ENCODE peak calls at places on chromosomes 6 and 20, in ten cellular contexts. M, U, J, A, K, R, N, P, C and S are unnamed samples.

GRCh38 chr6:37570801-37571200 is 71.1 kb upstream of the CCDC167 start:
- DNase-seq in M (no peak), U (no peak), J (no peak), A (no peak), K (no peak), R (no peak), N (no peak), P (no peak), C (no peak), S (no peak)

GRCh38 chr20:20614391-20614790 is 98.1 kb downstream of the RALGAPA2 start:
- DNase-seq in M (no peak), U (no peak), J (no peak), A (no peak), K (no peak), R (no peak), N (no peak), P (no peak), C (no peak), S (no peak)

GRCh38 chr6:111673086-111673485 is 67.4 kb upstream of the TRAF3IP2 start:
- DNase-seq in M (no peak), U (no peak), J (no peak), A (no peak), K (no peak), R (no peak), N (no peak), P (no peak), C (no peak), S (no peak)

GRCh38 chr6:4606016-4606415 is 170.2 kb upstream of the CDYL start:
- DNase-seq in M (no peak), U (no peak), J (no peak), A (no peak), K (no peak), R (no peak), N (no peak), P (no peak), C (no peak), S (no peak)

GRCh38 chr20:17443326-17443858 is 87.8 kb downstream of the BFSP1 start:
- DNase-seq in M (no peak), U (no peak), J (no peak), A (no peak), K (no peak), R (no peak), N (no peak), P (no peak), C (no peak), S (no peak)

GRCh38 chr20:58081842-58082241 is 146.6 kb downstream of the ANKRD60 start:
- DNase-seq in M (no peak), U (no peak), J (peak), A (no peak), K (no peak), R (no peak), N (no peak), P (peak), C (no peak), S (no peak)

GRCh38 chr6:158923801-158924498 is 76.1 kb downstream of the RSPH3 start:
- DNase-seq in M (no peak), U (no peak), J (peak), A (no peak), K (no peak), R (no peak), N (no peak), P (no peak), C (no peak), S (no peak)

GRCh38 chr6:37699138-37699766 is 1.6 kb upstream of the MDGA1 start:
- DNase-seq in M (peak), U (peak), J (no peak), A (peak), K (no peak), R (no peak), N (no peak), P (no peak), C (no peak), S (no peak)

GRCh38 chr6:63537126-63537958 is 34.9 kb upstream of the LOC128125822 start:
- DNase-seq in M (no peak), U (no peak), J (no peak), A (no peak), K (no peak), R (peak), N (no peak), P (no peak), C (no peak), S (no peak)

GRCh38 chr6:74598473-74599393 is 607.1 kb downstream of the COL12A1 start:
- DNase-seq in M (no peak), U (no peak), J (peak), A (no peak), K (no peak), R (peak), N (no peak), P (no peak), C (no peak), S (no peak)

GRCh38 chr6:1604347-1604990 is 5.2 kb upstream of the FOXC1 start:
- DNase-seq in M (peak), U (peak), J (peak), A (no peak), K (peak), R (no peak), N (peak), P (no peak), C (peak), S (peak)

GRCh38 chr6:99334526-99335127 is 14.8 kb downstream of the FAXC start:
- DNase-seq in M (no peak), U (peak), J (peak), A (peak), K (no peak), R (no peak), N (no peak), P (peak), C (no peak), S (peak)

GRCh38 chr6:105428342-105428957 is 25.6 kb upstream of the PREP start:
- DNase-seq in M (no peak), U (no peak), J (peak), A (no peak), K (no peak), R (no peak), N (no peak), P (peak), C (no peak), S (no peak)

GRCh38 chr6:90537723-90538407 is 49.0 kb downstream of the MAP3K7 start:
- DNase-seq in M (no peak), U (peak), J (peak), A (no peak), K (no peak), R (no peak), N (no peak), P (no peak), C (no peak), S (peak)

GRCh38 chr20:35731862-35732643 is 10.0 kb downstream of the RBM39 start:
- DNase-seq in M (no peak), U (no peak), J (no peak), A (no peak), K (no peak), R (no peak), N (no peak), P (no peak), C (no peak), S (no peak)

GRCh38 chr6:32056254-32056653 is 18.0 kb downstream of the CYP21A2 start:
- DNase-seq in M (no peak), U (no peak), J (no peak), A (no peak), K (no peak), R (no peak), N (no peak), P (no peak), C (no peak), S (no peak)

GRCh38 chr6:62714112-62714511 is 428.1 kb upstream of the KHDRBS2 start:
- DNase-seq in M (no peak), U (no peak), J (no peak), A (no peak), K (no peak), R (no peak), N (no peak), P (no peak), C (no peak), S (no peak)

GRCh38 chr6:13413906-13414555 is 73.4 kb downstream of the GFOD1 start:
- DNase-seq in M (no peak), U (no peak), J (no peak), A (no peak), K (no peak), R (no peak), N (peak), P (no peak), C (no peak), S (no peak)

GRCh38 chr6:2259574-2259973 is 14.2 kb upstream of the GMDS start:
- DNase-seq in M (no peak), U (no peak), J (no peak), A (no peak), K (no peak), R (no peak), N (no peak), P (no peak), C (no peak), S (no peak)

GRCh38 chr20:35013421-35014411 is 58.0 kb downstream of the MYH7B start:
- DNase-seq in M (no peak), U (no peak), J (no peak), A (no peak), K (peak), R (no peak), N (no peak), P (no peak), C (no peak), S (peak)

GRCh38 chr6:28211840-28212509 is 13.1 kb upstream of the ZSCAN9 start:
- DNase-seq in M (no peak), U (no peak), J (peak), A (no peak), K (no peak), R (peak), N (no peak), P (no peak), C (no peak), S (peak)

GRCh38 chr6:106182455-106182854 is 96.3 kb downstream of the PRDM1 start:
- DNase-seq in M (no peak), U (no peak), J (no peak), A (no peak), K (no peak), R (no peak), N (no peak), P (no peak), C (no peak), S (no peak)

GRCh38 chr20:17854307-17854903 is 114.2 kb downstream of the SNX5 start:
- DNase-seq in M (no peak), U (peak), J (peak), A (no peak), K (no peak), R (no peak), N (peak), P (no peak), C (no peak), S (no peak)

GRCh38 chr6:39302011-39302410 is 12.2 kb downstream of the KCNK17 start:
- DNase-seq in M (no peak), U (no peak), J (no peak), A (no peak), K (no peak), R (no peak), N (no peak), P (no peak), C (no peak), S (no peak)

GRCh38 chr6:147078602-147079001 is 125.6 kb upstream of the STXBP5 start:
- DNase-seq in M (no peak), U (no peak), J (no peak), A (no peak), K (no peak), R (no peak), N (no peak), P (no peak), C (no peak), S (peak)

GRCh38 chr20:44310664-44311639 is at the start of gene FITM2:
- DNase-seq in M (peak), U (peak), J (peak), A (peak), K (peak), R (peak), N (peak), P (peak), C (peak), S (peak)

GRCh38 chr20:3819413-3820047 is 817 bp upstream of the AP5S1 start:
- DNase-seq in M (no peak), U (no peak), J (no peak), A (no peak), K (no peak), R (no peak), N (no peak), P (no peak), C (no peak), S (peak)

GRCh38 chr20:63347950-63348827 is 13.0 kb downstream of the CHRNA4 start:
- DNase-seq in M (no peak), U (no peak), J (no peak), A (no peak), K (no peak), R (no peak), N (no peak), P (no peak), C (no peak), S (no peak)